ENCODE peak calls at places on chromosomes 6 and 20, in four cellular contexts. X is SK-N-SH, E is WTC11, I is K562. Y is an unnamed sample.

GRCh38 chr20:52008874-52009273 is 182.7 kb downstream of the ZFP64 start:
- DNase-seq in X (no peak), E (no peak), I (no peak), Y (no peak)

GRCh38 chr6:87551799-87552198 is 38.0 kb downstream of the RARS2 start:
- DNase-seq in I (peak), X (no peak), E (no peak), Y (no peak)

GRCh38 chr6:163825033-163825432 is 410.5 kb downstream of the QKI start:
- DNase-seq in E (no peak), I (no peak), X (no peak), Y (no peak)

GRCh38 chr6:104862456-104862855 is 2.7 kb upstream of the HACE1 start:
- DNase-seq in X (no peak), I (no peak), E (no peak), Y (no peak)

GRCh38 chr6:109229536-109229935 is 134.2 kb downstream of the CEP57L1 start:
- DNase-seq in E (no peak), X (no peak), I (peak), Y (no peak)

GRCh38 chr6:125858427-125859320 is 67.9 kb downstream of the NCOA7 start:
- DNase-seq in X (peak), E (peak), I (peak), Y (peak)

GRCh38 chr6:11810039-11810541 is 31.5 kb upstream of the ADTRP start:
- DNase-seq in I (peak), X (no peak), E (no peak), Y (no peak)

GRCh38 chr6:23561732-23562131 is 564.3 kb upstream of the NRSN1 start:
- DNase-seq in X (no peak), E (no peak), I (no peak), Y (no peak)

GRCh38 chr20:5865604-5866003 is 84.7 kb downstream of the TRMT6 start:
- DNase-seq in E (no peak), X (no peak), I (no peak), Y (no peak)

GRCh38 chr6:143060806-143061596 is at the start of gene AIG1:
- DNase-seq in E (peak), I (peak), X (peak), Y (no peak)
- TF ChIP-seq FOXJ3 in E (no peak), I (no peak), X (no peak), Y (no peak)

GRCh38 chr6:112296694-112297093 is 42.3 kb upstream of the LAMA4 start:
- DNase-seq in I (no peak), E (no peak), X (no peak), Y (no peak)

GRCh38 chr6:112300888-112301287 is 46.2 kb upstream of the RFPL4B start:
- DNase-seq in E (no peak), I (no peak), X (no peak), Y (no peak)

GRCh38 chr6:112298021-112298745 is 43.8 kb upstream of the LAMA4 start:
- DNase-seq in E (no peak), X (no peak), I (no peak), Y (no peak)

GRCh38 chr6:112298816-112299281 is 44.5 kb upstream of the LAMA4 start:
- DNase-seq in I (no peak), X (no peak), E (no peak), Y (no peak)

GRCh38 chr6:112296122-112296521 is 41.8 kb upstream of the LAMA4 start:
- DNase-seq in I (peak), X (no peak), E (peak), Y (peak)
- TF ChIP-seq FOXJ3 in I (no peak), X (no peak), E (no peak), Y (no peak)

DNA sequence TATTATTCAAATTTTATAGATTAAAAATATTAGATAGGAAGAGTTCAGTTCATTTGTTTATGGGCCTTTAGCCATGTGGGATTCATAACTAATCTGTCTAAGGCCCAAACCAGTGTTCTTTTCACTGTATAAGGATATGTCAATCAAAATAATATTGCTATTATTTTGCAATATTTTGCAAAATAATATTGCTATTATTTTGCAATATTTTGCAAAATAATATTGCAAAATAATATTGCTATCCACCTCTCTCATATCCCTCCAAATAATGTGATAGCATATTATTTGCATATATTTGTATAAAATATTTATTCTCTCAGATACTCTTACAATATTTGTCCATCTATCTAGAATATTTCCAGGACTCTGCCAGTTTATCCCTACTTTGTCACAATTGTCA is 595.3 kb upstream of the PTCHD4 start:
- DNase-seq in I (no peak), E (no peak), X (no peak), Y (no peak)
- TF ChIP-seq FOXJ3 in I (no peak), E (no peak), X (no peak), Y (no peak)

DNA sequence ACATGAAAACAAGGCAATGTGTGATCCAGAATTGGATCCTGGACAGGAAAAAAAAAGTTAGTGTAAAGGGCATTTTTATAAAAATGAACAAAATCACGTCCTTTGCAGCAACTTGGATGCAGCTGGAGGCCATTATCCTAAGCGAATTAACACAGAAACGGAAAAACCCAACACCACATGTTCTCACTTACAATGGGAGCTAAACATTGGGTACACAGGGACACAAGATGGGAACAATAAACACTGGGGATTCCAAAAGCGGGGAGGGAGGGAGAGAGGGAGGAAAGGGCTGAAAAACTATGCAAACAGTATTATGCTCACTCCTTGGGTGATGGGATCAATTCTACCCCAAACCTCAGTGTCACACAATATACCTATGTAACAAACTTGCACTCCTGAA is 91.4 kb upstream of the BTBD3 start:
- DNase-seq in I (no peak), X (no peak), E (no peak), Y (no peak)
- TF ChIP-seq FOXJ3 in I (no peak), X (no peak), E (no peak), Y (no peak)

DNA sequence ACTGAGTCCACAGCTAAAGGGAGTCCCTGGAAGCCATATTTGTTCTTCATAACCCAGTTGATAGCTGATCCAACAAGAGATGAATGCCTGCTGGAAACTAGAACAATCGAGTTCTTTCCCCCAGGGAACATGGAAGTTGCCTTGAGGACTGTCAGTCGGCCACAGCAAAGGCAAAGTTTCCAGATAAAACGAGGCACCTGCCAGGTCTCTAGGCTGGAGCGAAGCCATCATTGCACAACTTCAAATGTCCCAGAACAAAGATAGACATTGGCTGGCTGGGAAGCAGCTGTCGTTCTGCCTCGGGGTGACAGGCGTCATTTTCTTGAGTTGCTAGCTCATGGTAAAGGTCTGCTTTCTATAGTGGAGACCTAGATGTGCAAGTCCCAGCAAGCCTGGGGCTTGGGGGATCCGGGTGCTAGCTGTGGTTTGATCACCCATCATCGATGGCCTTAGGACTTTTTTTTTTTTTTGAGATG is 184.4 kb upstream of the ZNF217 start:
- DNase-seq in I (no peak), E (no peak), X (no peak), Y (no peak)
- TF ChIP-seq FOXJ3 in I (no peak), E (no peak), X (no peak), Y (no peak)

DNA sequence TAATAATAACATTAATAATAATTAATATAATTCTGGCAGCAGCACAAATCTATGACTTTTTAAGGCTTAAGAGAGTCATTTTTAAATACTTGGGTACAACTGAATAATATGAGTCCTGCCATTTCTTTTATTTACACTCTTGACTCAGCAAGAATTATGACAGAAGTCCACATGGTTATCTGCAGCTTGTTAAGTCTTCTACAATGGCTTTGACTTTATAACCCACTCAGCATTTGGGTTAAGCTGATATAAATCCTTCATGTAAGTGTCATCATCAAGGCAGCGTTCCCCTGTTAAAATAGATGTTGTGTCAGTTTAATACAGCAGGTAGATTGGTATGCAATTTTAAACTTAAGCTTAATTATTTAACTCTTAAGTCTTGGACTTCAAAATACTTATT is 131.7 kb downstream of the ARHGAP18 start:
- DNase-seq in I (peak), E (no peak), X (no peak), Y (no peak)
- TF ChIP-seq FOXJ3 in I (no peak), E (no peak), X (no peak), Y (no peak)

DNA sequence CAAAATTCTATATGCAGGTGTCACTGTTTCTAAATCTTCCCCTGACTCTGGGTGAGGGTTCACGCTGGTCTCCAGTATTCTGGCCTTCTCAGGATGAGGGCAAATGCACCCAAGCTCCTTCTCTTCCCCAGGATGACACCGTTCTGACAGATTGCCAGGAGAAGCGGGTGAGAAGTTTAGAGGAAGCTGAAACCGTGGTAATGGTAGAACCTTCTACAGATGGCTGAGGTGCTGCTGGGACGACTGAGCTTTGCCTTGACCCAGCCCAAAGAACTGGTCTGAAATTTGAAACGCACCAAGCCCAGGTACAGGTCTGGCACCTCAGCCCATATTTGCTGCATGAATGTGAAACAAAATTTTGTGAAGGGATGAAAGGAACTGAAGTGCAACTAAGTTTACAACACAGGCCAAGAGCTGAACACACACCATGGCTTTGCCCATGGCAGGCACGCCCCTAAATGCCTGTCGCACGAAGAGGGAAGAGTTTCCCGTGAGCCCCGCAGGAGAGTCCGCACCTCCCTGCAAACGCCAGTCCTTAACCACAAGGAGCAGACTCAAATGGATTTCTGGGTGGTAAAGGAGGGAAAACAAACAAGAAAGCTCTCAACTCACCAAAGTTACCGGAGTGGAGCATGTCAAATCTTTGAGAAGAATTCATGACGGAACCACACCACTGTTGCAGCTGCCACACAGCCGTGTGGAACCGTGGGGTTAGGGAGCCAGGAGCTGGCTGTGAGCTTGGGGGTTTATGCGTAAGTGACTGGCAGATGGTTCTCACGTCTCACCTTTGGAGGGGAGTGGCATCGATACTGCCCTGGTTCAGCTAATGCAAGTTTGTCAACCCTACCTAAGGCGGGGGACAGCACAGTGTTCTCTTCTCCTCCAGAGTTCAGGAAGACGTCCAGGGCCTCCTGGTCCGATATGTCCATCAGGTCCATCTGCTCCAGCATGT is 138.9 kb downstream of the DTNBP1 start:
- DNase-seq in X (no peak), E (no peak), I (no peak), Y (no peak)
- TF ChIP-seq FOXJ3 in X (no peak), E (no peak), I (no peak), Y (no peak)

DNA sequence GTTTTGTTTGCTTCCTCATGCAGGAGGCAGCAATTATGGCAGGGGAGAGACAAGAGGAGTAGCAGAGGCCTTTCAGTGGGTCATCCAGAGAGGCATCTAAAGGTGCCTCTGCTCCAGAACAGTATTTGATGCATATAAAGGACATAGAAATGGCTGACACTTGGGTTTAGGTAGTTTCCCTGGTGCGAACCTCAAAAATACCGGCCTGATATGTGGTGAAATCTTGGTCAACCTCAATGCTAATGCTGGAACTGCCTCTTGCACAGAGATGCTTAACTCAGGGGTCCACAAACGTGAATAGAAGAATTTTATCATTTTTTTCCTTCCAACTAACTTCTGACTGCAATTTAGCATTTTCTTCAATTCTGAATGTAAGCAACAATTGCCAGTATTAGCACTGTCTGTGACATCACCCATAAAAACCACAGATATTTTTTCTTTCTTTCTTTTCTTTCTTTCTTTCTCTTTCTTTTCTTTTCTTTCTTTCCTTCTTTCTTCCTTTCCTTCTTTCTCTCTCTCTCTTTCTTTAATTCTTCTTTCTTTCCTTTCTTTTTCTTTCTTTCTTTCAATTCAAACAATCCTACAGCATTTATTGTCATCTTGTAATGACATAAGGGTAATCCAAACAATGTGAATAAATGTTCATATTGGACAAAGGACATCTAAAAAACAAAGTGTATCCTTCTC is 180.0 kb upstream of the UST start:
- DNase-seq in X (no peak), E (no peak), I (no peak), Y (no peak)
- TF ChIP-seq FOXJ3 in X (no peak), E (no peak), I (no peak), Y (no peak)

GRCh38 chr6:72857791-72858190 is 235.9 kb downstream of the KCNQ5 start:
- DNase-seq in I (no peak), X (no peak), E (no peak), Y (no peak)
- TF ChIP-seq FOXJ3 in I (no peak), X (no peak), E (no peak), Y (no peak)

Y was measured in HepG2.